ENCODE peak calls at places on chromosomes 4 and X, in five cellular contexts. L is astrocyte, R is bronchial epithelial cell, O is heart right ventricle, V is dorsolateral prefrontal cortex. I is an unnamed sample.
A peak's percentile ranks its signal among the peaks of the same experiment; 100 is the strongest.

GRCh38 chr4:38615847-38616246 is 48.2 kb upstream of the KLF3 start:
- DNase-seq in L (no peak), R (peak; percentile 25), O (no peak), V (no peak), I (no peak)

GRCh38 chr4:185987976-185988627 is 80.9 kb upstream of the TLR3 start:
- DNase-seq in L (peak; percentile 12), R (no peak), O (no peak), V (no peak), I (no peak)

GRCh38 chr4:30718021-30718888 is 1.9 kb upstream of the PCDH7 start:
- DNase-seq in L (peak; percentile 60), R (peak; percentile 42), O (peak; percentile 29), V (peak; percentile 43), I (peak; percentile 15)

GRCh38 chr4:170884965-170885583 is 795.3 kb upstream of the AADAT start:
- DNase-seq in L (no peak), R (peak; percentile 48), O (no peak), V (no peak), I (no peak)

GRCh38 chr4:42151568-42152506 is 618 bp downstream of the BEND4 start:
- DNase-seq in L (no peak), R (no peak), O (no peak), V (no peak), I (peak; percentile 91)

GRCh38 chr4:169410839-169411770 is 140.3 kb upstream of the SH3RF1 start:
- DNase-seq in L (peak; percentile 72), R (peak; percentile 25), O (peak; percentile 43), V (no peak), I (peak; percentile 55)

GRCh38 chr4:164207460-164207859 is 546.5 kb upstream of the SMIM31 start:
- DNase-seq in L (no peak), R (no peak), O (no peak), V (no peak), I (no peak)

GRCh38 chr4:80963051-80963450 is 67.5 kb upstream of the BMP3 start:
- DNase-seq in L (peak; percentile 7), R (peak; percentile 77), O (no peak), V (no peak), I (no peak)

GRCh38 chrX:11666180-11666579 is 460 bp upstream of the ARHGAP6 start:
- DNase-seq in L (no peak), R (no peak), O (no peak), V (no peak), I (peak; percentile 24)

GRCh38 chr4:152605031-152605430 is 69.1 kb upstream of the FBXW7 start:
- DNase-seq in L (no peak), R (no peak), O (no peak), V (no peak), I (no peak)

GRCh38 chr4:40149960-40150385 is 46.9 kb upstream of the RHOH start:
- DNase-seq in L (peak; percentile 22), R (peak; percentile 71), O (peak; percentile 64), V (peak; percentile 36), I (peak; percentile 66)

GRCh38 chr4:39664828-39665731 is 26.4 kb upstream of the SMIM14 start:
- DNase-seq in L (peak; percentile 35), R (peak; percentile 7), O (no peak), V (no peak), I (no peak)

GRCh38 chrX:54447461-54447860 is 7.3 kb downstream of the TSR2 start:
- DNase-seq in L (peak; percentile 10), R (peak; percentile 0), O (no peak), V (no peak), I (no peak)

GRCh38 chrX:56733459-56734046 is 4.5 kb downstream of the NBDY start:
- DNase-seq in L (no peak), R (peak; percentile 55), O (peak; percentile 39), V (peak; percentile 57), I (peak; percentile 23)

GRCh38 chr4:20625460-20625859 is 74.8 kb upstream of the PACRGL start:
- DNase-seq in L (no peak), R (peak; percentile 49), O (peak; percentile 7), V (no peak), I (no peak)

GRCh38 chr4:31084806-31085416 is 364.7 kb downstream of the PCDH7 start:
- DNase-seq in L (peak; percentile 35), R (peak; percentile 42), O (no peak), V (no peak), I (no peak)

GRCh38 chrX:154549766-154550165 is 2.3 kb downstream of the IKBKG start:
- DNase-seq in L (no peak), R (peak; percentile 81), O (no peak), V (no peak), I (no peak)

GRCh38 chrX:101658661-101659477 is 781 bp downstream of the ARMCX2 start:
- DNase-seq in L (peak; percentile 20), R (peak; percentile 30), O (peak; percentile 79), V (peak; percentile 50), I (peak; percentile 67)

DNA sequence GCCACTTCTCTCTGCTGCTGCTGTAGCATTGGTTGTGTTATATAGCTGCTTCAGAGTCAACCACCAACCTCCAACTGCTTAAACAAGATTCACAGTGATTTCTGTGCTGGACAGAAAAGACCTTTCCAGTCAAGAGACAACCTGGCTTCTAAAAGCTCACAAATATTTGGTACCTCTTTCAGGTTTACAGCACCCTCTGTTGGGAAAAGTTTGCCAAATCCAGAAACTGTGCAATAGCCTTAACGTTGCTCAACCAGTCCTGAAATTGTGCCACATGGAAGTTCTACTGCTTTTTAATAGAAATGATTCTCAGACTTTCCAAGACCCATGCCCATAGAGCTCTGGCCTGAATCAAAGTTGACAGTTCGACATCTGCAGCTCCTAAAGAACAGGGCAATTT is 842.1 kb upstream of the HTR2C start:
- DNase-seq in L (peak; percentile 10), R (peak; percentile 1), O (no peak), V (no peak), I (no peak)
- TF ChIP-seq CTCF in L (peak; percentile 11), R (no peak), O (no peak), V (no peak), I (no peak)

DNA sequence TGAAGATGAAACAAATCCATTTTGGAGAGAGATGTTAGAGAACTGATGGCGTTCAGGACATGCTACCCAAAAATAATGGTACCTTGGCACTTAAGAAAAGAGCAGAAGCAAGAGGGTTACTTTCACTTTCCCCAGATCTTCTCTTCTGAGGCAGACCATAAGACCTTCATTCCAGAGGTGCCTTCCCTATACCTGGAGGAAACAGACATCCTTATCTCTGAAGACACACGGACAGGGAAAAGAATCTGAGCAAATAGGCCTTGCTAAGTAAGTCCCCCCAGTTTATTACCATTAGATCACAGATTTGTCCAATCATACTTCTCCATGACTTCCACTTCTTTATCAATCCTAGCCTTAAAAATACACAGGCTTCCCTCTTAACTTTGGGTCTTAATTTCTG is 2.0 kb upstream of the FGF2 start:
- DNase-seq in L (no peak), R (no peak), O (no peak), V (no peak), I (no peak)
- TF ChIP-seq CTCF in L (no peak), R (no peak), O (no peak), V (no peak), I (no peak)

GRCh38 chrX:129462707-129463106 is 60.6 kb downstream of the SMARCA1 start:
- DNase-seq in L (no peak), R (no peak), O (no peak), V (no peak), I (no peak)
- TF ChIP-seq CTCF in L (no peak), R (no peak), O (no peak), V (peak; percentile 27), I (no peak)

GRCh38 chr4:184807797-184808718 is 17.7 kb downstream of the ACSL1 start:
- DNase-seq in L (peak; percentile 78), R (peak; percentile 78), O (peak; percentile 51), V (peak; percentile 91), I (no peak)
- TF ChIP-seq CTCF in L (no peak), R (no peak), O (no peak), V (no peak), I (no peak)

DNA sequence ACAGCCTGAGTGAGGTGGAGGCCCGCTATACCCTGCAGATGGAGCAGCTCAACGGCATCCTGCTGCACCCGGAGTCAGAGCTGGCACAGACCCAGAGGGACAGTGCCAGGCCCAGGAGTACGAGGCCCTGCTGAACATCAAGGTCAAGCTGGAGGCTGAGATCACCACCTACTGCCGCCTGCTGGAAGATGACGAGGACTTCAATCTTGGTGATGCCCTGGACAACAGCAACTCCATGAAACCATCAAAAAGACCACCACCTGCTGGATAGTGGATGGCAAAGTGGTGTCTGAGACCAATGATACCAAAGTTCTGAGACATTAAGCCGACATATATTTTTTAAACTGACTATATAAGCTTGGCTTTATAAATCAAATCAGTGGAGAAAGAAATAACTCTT is 73.3 kb upstream of the HHIP start:
- DNase-seq in L (no peak), R (no peak), O (no peak), V (no peak), I (no peak)
- TF ChIP-seq CTCF in L (no peak), R (no peak), O (no peak), V (no peak), I (no peak)

GRCh38 chr4:57607616-57608150 is 497.5 kb upstream of the IGFBP7 start:
- DNase-seq in L (no peak), R (peak; percentile 3), O (no peak), V (no peak), I (no peak)

GRCh38 chr4:57602133-57602532 is 491.9 kb upstream of the IGFBP7 start:
- DNase-seq in L (no peak), R (no peak), O (no peak), V (no peak), I (no peak)

DNA sequence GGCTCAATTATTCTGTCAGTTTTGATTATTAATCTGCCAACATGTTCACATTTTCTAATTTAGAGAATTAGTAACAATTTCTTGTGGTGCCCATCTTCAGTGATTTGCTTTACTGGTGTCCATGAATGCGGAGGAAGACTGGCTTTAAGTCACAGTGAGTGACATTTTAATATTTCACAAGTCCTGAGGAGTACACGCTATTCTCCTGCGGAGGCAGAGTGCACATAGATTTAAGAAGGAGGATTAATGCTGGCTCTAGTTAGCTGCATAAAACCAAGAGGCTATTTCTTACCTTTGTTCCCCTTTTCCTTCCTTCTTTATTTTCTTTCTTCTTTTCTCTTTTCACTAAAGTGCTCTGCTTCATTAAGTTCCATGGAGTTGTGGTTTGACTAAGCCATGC is 495.2 kb upstream of the IGFBP7 start:
- DNase-seq in L (no peak), R (no peak), O (no peak), V (no peak), I (no peak)
- TF ChIP-seq CTCF in L (no peak), R (no peak), O (no peak), V (no peak), I (no peak)

GRCh38 chr4:48578132-48578964 is 88.3 kb downstream of the ZAR1 start:
- DNase-seq in L (peak; percentile 42), R (peak; percentile 69), O (peak; percentile 66), V (peak; percentile 53), I (peak; percentile 38)
- TF ChIP-seq CTCF in L (peak; percentile 97), R (peak; percentile 67), O (peak; percentile 77), V (peak; percentile 90), I (peak; percentile 82)